ENCODE peak calls at places on chromosomes 16 and 17, in four cellular contexts. B is Peyer's patch, E is lower leg skin, I is mucosa of descending colon. H is an unnamed sample.

GRCh38 chr17:19461139-19461538 is 50.1 kb downstream of the RNF112 start:
- DNase-seq in B (no peak), I (no peak), E (peak; percentile 53), H (no peak)

GRCh38 chr16:72810480-72810879 is 237.4 kb downstream of the ZFHX3 start:
- DNase-seq in E (no peak), B (no peak), I (no peak), H (no peak)

GRCh38 chr17:21549107-21549687 is 143.1 kb upstream of the KCNJ18 start:
- DNase-seq in I (no peak), E (no peak), B (no peak), H (no peak)

GRCh38 chr17:34613064-34614019 is 34.0 kb downstream of the TMEM132E start:
- DNase-seq in I (no peak), E (no peak), B (no peak), H (no peak)

GRCh38 chr17:58315281-58315711 is 13.3 kb downstream of the TSPOAP1 start:
- DNase-seq in B (no peak), E (peak; percentile 74), I (no peak), H (no peak)

GRCh38 chr17:49817993-49818392 is 29.5 kb downstream of the KAT7 start:
- DNase-seq in E (no peak), I (no peak), B (peak; percentile 35), H (peak; percentile 32)

GRCh38 chr16:13643412-13643811 is 276.5 kb upstream of the ERCC4 start:
- DNase-seq in I (no peak), B (no peak), E (no peak), H (no peak)

GRCh38 chr17:77363821-77364361 is 223.1 kb downstream of the SEC14L1 start:
- DNase-seq in B (peak; percentile 59), E (no peak), I (no peak), H (no peak)

GRCh38 chr16:71883193-71883848 is 661 bp downstream of the ZNF821 start:
- DNase-seq in I (peak; percentile 76), E (peak; percentile 85), B (peak; percentile 74), H (peak; percentile 36)

GRCh38 chr16:2196981-2197511 is 641 bp upstream of the CASKIN1 start:
- DNase-seq in B (no peak), E (no peak), I (no peak), H (no peak)

GRCh38 chr16:12504312-12504711 is 299.4 kb downstream of the CPPED1 start:
- DNase-seq in E (no peak), B (no peak), I (no peak), H (no peak)

DNA sequence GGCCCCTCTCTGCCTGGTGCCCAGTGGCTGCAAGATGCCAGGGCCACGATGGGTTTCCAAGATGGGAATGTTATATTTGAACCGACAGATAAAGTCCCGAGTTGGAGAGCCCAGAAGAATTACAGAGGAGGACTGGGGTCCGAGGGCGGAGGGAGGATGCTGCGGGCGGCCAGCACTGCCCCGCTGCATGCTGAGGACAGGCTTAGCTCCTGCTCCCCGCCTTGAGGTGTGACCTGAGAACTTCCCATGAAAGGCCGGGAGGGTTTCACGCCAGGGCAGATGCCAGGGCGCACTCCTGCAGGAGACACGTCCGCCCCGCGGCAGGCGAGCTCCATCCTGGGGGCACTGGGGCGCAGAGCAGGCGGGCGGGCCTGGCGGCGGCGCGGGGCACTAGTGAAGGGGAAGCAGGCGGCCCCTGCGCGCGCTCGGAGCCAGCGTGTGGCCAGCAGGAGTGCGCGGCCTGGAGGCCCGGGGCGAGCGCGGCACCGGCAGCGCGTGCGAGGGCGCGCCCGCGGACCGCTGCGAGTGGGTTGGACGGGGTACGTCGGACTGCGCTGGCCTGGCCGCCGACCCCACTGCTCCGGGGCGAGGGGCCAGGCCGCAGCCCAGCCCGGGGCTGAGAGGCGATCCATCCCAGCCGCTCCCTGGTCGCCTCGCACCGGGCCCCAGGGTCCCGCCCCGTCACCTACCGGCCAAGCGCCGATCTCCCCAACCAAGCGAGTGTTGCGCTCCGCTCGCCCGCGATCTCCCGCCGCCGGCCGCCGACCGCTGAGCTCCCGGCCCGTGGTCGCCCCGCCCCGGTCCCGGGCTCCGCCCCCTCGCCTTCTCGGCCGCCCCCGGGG is at the start of gene MAP3K14:
- DNase-seq in E (peak; percentile 95), B (peak; percentile 70), I (peak; percentile 89), H (peak; percentile 72)
- TF ChIP-seq CTCF in E (no peak), B (peak; percentile 39), I (no peak), H (no peak)

DNA sequence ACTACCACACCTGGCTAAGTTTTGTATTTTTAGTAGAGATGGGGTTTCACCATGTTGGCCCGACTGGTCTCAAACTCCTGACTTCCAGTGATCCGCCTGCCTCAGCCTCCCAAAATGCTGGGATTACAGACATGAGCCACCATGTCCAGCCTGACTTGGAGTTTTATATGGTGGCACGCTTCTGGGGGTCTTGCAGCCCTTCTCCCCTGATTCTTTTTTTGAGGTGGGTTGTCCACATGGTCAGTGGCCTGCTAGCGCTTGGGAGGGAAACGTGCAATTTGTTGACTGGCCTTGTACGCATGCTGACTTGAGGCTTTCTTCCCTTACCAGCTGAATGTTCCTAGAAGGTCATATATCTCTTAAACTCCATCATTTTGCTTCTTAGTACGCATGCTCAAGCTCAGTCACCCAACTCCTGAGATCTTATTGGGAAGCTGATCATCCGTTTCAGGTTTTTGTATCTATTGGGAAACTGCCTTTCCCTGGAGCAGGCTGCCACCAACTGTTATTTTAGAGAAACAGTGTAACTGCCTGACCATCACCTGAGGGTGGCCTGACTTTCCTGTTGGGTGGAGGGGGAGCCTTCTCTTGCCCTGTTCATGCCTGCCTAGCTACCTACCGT is 13.7 kb upstream of the LDHD start:
- DNase-seq in E (no peak), I (no peak), B (no peak), H (no peak)
- TF ChIP-seq CTCF in E (no peak), I (no peak), B (no peak), H (no peak)

GRCh38 chr17:63679214-63679613 is 20.7 kb downstream of the LIMD2 start:
- DNase-seq in E (no peak), I (no peak), B (no peak), H (no peak)
- TF ChIP-seq CTCF in E (no peak), I (no peak), B (no peak), H (no peak)

DNA sequence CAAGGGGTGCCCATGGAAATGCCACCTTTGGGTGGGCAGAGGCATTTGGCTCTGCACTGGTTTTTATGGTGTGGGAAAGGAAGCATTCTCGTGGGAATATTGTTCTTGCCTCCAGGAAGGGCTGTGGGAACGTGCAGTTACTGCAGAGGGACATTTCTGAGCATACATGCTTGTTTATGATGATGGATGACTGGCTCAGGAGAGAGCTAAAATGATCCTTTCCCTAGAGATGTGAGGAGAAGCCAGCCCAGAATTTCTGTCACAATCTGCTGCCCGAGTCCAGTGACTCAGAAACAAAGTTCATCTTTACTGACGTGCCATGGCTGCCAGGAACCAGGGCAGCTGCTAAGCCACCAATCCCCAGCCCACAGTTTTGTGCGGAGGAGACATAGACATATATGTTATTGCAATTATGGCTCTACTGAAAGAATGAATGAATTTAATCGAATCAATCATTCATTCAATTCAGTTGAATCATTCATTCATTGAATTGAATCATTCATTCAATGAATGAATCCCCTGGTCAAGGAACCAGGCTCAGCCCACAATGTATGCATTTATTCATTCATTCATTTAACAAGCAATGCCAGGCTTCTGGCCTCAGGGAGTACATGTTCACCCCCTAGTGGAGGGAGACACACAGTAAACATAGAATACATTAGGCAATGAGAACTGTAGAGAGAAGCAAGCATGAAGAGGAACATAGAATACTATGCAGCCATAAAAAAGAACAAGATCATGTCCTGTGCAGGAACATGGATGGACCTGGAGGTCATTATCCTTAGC is 414.4 kb upstream of the HSBP1 start:
- DNase-seq in E (no peak), B (no peak), I (no peak), H (no peak)
- TF ChIP-seq CTCF in E (no peak), B (no peak), I (no peak), H (no peak)